ENCODE peak calls at places on chromosome 21, in ten cellular contexts. P, K, R, A, X, T, Y, D, M and Z are unnamed samples.

GRCh38 chr21:26167593-26167992 is 3.0 kb downstream of the APP start:
- DNase-seq in P (no peak), Y (no peak), R (no peak), M (no peak), X (no peak), T (no peak), K (peak), A (no peak), D (no peak), Z (no peak)

GRCh38 chr21:15437873-15438272 is 291.9 kb upstream of the USP25 start:
- DNase-seq in P (no peak), Y (no peak), T (no peak), R (no peak), D (no peak), M (no peak), A (no peak), K (peak), X (no peak), Z (no peak)

GRCh38 chr21:19810779-19811178 is 1187.4 kb upstream of the NCAM2 start:
- DNase-seq in A (no peak), T (no peak), X (no peak), D (no peak), M (no peak), K (peak), R (no peak), P (no peak), Y (no peak), Z (no peak)

GRCh38 chr21:15009964-15010363 is 54.8 kb downstream of the NRIP1 start:
- DNase-seq in T (peak), M (peak), R (no peak), P (no peak), Y (no peak), D (no peak), K (no peak), A (peak), X (no peak), Z (no peak)

GRCh38 chr21:27734146-27734545 is 767.3 kb upstream of the ADAMTS5 start:
- DNase-seq in K (peak), Y (no peak), P (no peak), R (no peak), A (peak), M (peak), X (no peak), D (no peak), T (peak), Z (no peak)

GRCh38 chr21:44485254-44485793 is 30.0 kb downstream of the LRRC3 start:
- DNase-seq in X (no peak), Y (no peak), R (no peak), M (no peak), P (peak), T (no peak), D (peak), A (no peak), K (peak), Z (peak)

GRCh38 chr21:32914424-32915070 is 111.2 kb upstream of the OLIG2 start:
- DNase-seq in M (no peak), R (no peak), A (no peak), T (no peak), X (no peak), P (no peak), K (no peak), D (no peak), Y (no peak), Z (no peak)

GRCh38 chr21:44991538-44992483 is 52.0 kb downstream of the SLX9 start:
- DNase-seq in Y (no peak), A (no peak), K (no peak), R (peak), M (no peak), D (no peak), P (no peak), X (no peak), T (no peak), Z (no peak)

GRCh38 chr21:41713495-41714281 is 53.2 kb downstream of the RIPK4 start:
- DNase-seq in D (no peak), Y (no peak), K (no peak), A (no peak), R (no peak), T (no peak), M (no peak), P (no peak), X (no peak), Z (no peak)

GRCh38 chr21:31503467-31503866 is 156.0 kb upstream of the SOD1 start:
- DNase-seq in A (no peak), M (no peak), D (no peak), P (no peak), X (no peak), R (no peak), Y (no peak), K (no peak), T (no peak), Z (no peak)

GRCh38 chr21:42563261-42564045 is 49.8 kb downstream of the SLC37A1 start:
- DNase-seq in P (no peak), D (no peak), K (no peak), Y (peak), X (no peak), A (no peak), T (no peak), R (no peak), M (no peak), Z (no peak)

GRCh38 chr21:36548866-36549265 is 68.9 kb upstream of the CLDN14 start:
- DNase-seq in M (no peak), D (no peak), T (no peak), P (no peak), A (no peak), Y (no peak), X (no peak), K (no peak), R (no peak), Z (no peak)

GRCh38 chr21:45014747-45015468 is 59.5 kb upstream of the ADARB1 start:
- DNase-seq in D (no peak), X (no peak), M (no peak), K (no peak), P (no peak), T (no peak), A (no peak), Y (no peak), R (no peak), Z (no peak)

GRCh38 chr21:23804866-23805265 is 1802.4 kb downstream of the MRPL39 start:
- DNase-seq in T (no peak), M (no peak), R (no peak), P (no peak), Y (no peak), A (no peak), X (no peak), D (no peak), K (no peak), Z (no peak)

GRCh38 chr21:37074546-37074945 is 1.5 kb downstream of the TTC3 start:
- DNase-seq in X (no peak), Y (no peak), R (no peak), T (no peak), M (no peak), A (no peak), K (no peak), P (no peak), D (no peak), Z (no peak)

GRCh38 chr21:42991992-42992740 is 17.8 kb downstream of the PKNOX1 start:
- DNase-seq in R (peak), X (no peak), D (no peak), T (peak), A (peak), P (no peak), K (peak), Y (peak), M (peak), Z (peak)

GRCh38 chr21:21230672-21231071 is 232.5 kb downstream of the NCAM2 start:
- DNase-seq in T (no peak), A (no peak), D (no peak), Y (peak), K (no peak), M (no peak), P (no peak), X (no peak), R (no peak), Z (no peak)

GRCh38 chr21:8989261-8989882 is 1532.0 kb upstream of the TPTE start:
- DNase-seq in A (no peak), T (no peak), Y (no peak), M (no peak), R (no peak), D (no peak), X (no peak), K (peak), P (no peak), Z (no peak)

GRCh38 chr21:29299046-29299905 is 554 bp downstream of the BACH1 start:
- DNase-seq in K (peak), Y (peak), X (peak), A (peak), T (peak), R (peak), D (peak), P (peak), M (no peak), Z (peak)

GRCh38 chr21:27149034-27149433 is 182.1 kb upstream of the ADAMTS5 start:
- DNase-seq in Y (no peak), M (peak), A (peak), P (no peak), T (peak), K (no peak), X (no peak), R (no peak), D (no peak), Z (no peak)

GRCh38 chr21:44926364-44927101 is 5.8 kb upstream of the ITGB2 start:
- DNase-seq in T (peak), M (no peak), K (no peak), P (no peak), A (no peak), R (no peak), X (no peak), D (peak), Y (no peak), Z (no peak)

GRCh38 chr21:32448803-32449594 is 36.5 kb downstream of the EVA1C start:
- DNase-seq in X (no peak), P (no peak), D (no peak), M (peak), A (peak), T (peak), R (no peak), K (no peak), Y (no peak), Z (no peak)

GRCh38 chr21:44199448-44199847 is 41.3 kb downstream of the ICOSLG start:
- DNase-seq in P (no peak), K (no peak), D (no peak), A (no peak), X (no peak), Y (no peak), T (no peak), M (no peak), R (no peak), Z (no peak)

GRCh38 chr21:15224346-15225086 is 159.7 kb upstream of the NRIP1 start:
- DNase-seq in M (peak), K (no peak), A (peak), P (no peak), D (no peak), T (peak), X (no peak), Y (peak), R (no peak), Z (no peak)

GRCh38 chr21:30434033-30434631 is 4.1 kb downstream of the KRTAP13-4 start:
- DNase-seq in Y (peak), T (no peak), R (no peak), P (peak), D (no peak), M (no peak), K (no peak), A (peak), X (no peak), Z (no peak)

GRCh38 chr21:42593007-42593814 is 60.2 kb upstream of the PDE9A start:
- DNase-seq in R (peak), Y (peak), A (peak), M (no peak), X (peak), T (no peak), D (peak), K (peak), P (peak), Z (peak)

GRCh38 chr21:25491267-25491666 is 116.0 kb downstream of the MRPL39 start:
- DNase-seq in R (no peak), Y (no peak), P (no peak), K (no peak), D (no peak), X (no peak), A (no peak), T (no peak), M (no peak), Z (no peak)

GRCh38 chr21:41950941-41951408 is 2.8 kb downstream of the C2CD2 start:
- DNase-seq in Y (no peak), M (no peak), R (no peak), T (no peak), P (no peak), D (no peak), A (no peak), X (no peak), K (no peak), Z (no peak)

GRCh38 chr21:44618909-44619308 is 7.0 kb downstream of the KRTAP10-8 start:
- DNase-seq in M (no peak), D (peak), K (no peak), X (no peak), T (no peak), Y (no peak), R (no peak), A (no peak), P (no peak), Z (no peak)

GRCh38 chr21:35375115-35375514 is 326.0 kb upstream of the RUNX1 start:
- DNase-seq in T (peak), P (no peak), A (peak), D (no peak), Y (peak), R (peak), X (no peak), K (peak), M (peak), Z (no peak)

GRCh38 chr21:15732290-15732995 is 2.7 kb downstream of the USP25 start:
- DNase-seq in Y (peak), K (peak), M (no peak), R (no peak), A (no peak), D (no peak), T (no peak), P (no peak), X (no peak), Z (no peak)

GRCh38 chr21:43910460-43910859 is 45.4 kb downstream of the AGPAT3 start:
- DNase-seq in A (no peak), M (no peak), D (no peak), P (no peak), T (no peak), Y (no peak), K (no peak), R (no peak), X (no peak), Z (no peak)

GRCh38 chr21:34130598-34130985 is 57.2 kb downstream of the MRPS6 start:
- DNase-seq in D (no peak), P (no peak), X (no peak), A (no peak), R (no peak), M (no peak), Y (no peak), T (no peak), K (no peak), Z (no peak)

GRCh38 chr21:34128674-34129038 is 55.3 kb downstream of the MRPS6 start:
- DNase-seq in Y (no peak), M (no peak), D (no peak), A (no peak), R (no peak), T (no peak), P (no peak), X (no peak), K (no peak), Z (no peak)

GRCh38 chr21:34128124-34128523 is 54.7 kb downstream of the MRPS6 start:
- DNase-seq in R (no peak), X (no peak), P (no peak), Y (no peak), K (no peak), D (no peak), A (no peak), T (no peak), M (no peak), Z (no peak)

GRCh38 chr21:34129971-34130597 is 56.7 kb downstream of the MRPS6 start:
- DNase-seq in M (no peak), K (no peak), R (no peak), Y (no peak), P (no peak), X (no peak), D (no peak), A (no peak), T (peak), Z (no peak)

GRCh38 chr21:34129039-34129891 is 55.9 kb downstream of the MRPS6 start:
- DNase-seq in A (peak), R (peak), Y (peak), T (peak), M (peak), K (peak), P (peak), D (peak), X (no peak), Z (no peak)
- TF ChIP-seq CTCF in A (peak), R (peak), Y (peak), T (peak), M (peak), K (no peak), P (peak), D (peak), X (no peak), Z (no peak)

GRCh38 chr21:38171723-38172344 is 85.0 kb upstream of the KCNJ15 start:
- DNase-seq in K (peak), Y (peak), M (no peak), R (no peak), A (peak), T (peak), P (peak), X (no peak), D (no peak), Z (no peak)
- TF ChIP-seq CTCF in K (peak), Y (no peak), M (no peak), R (no peak), A (peak), T (peak), P (peak), X (no peak), D (no peak), Z (no peak)

GRCh38 chr21:39788383-39788782 is 43.4 kb downstream of the IGSF5 start:
- DNase-seq in X (peak), K (peak), Y (peak), P (peak), T (peak), M (peak), R (peak), D (no peak), A (peak), Z (peak)
- TF ChIP-seq CTCF in X (peak), K (peak), Y (peak), P (peak), T (peak), M (peak), R (peak), D (no peak), A (peak), Z (peak)

GRCh38 chr21:46347791-46348381 is 23.9 kb downstream of the PCNT start:
- DNase-seq in D (no peak), T (no peak), X (no peak), P (no peak), M (no peak), Y (no peak), A (no peak), K (no peak), R (peak), Z (no peak)
- TF ChIP-seq CTCF in D (no peak), T (no peak), X (no peak), P (no peak), M (peak), Y (no peak), A (peak), K (no peak), R (peak), Z (no peak)